ENCODE peak calls at places on chromosomes 3 and 15, in six cellular contexts. P is spleen, G is body of pancreas, F is tibial nerve, S is heart right ventricle, W is prostate gland. L is an unnamed sample.

GRCh38 chr3:179432451-179432850 is 18.8 kb downstream of the GNB4 start:
- DNase-seq in G (no peak), W (no peak), F (no peak), S (no peak), P (no peak), L (no peak)

GRCh38 chr15:89362203-89363101 is 27.8 kb upstream of the POLG start:
- DNase-seq in P (peak; percentile 59), F (no peak), G (no peak), W (no peak), S (no peak), L (no peak)

GRCh38 chr3:28982906-28983305 is 298.0 kb upstream of the RBMS3 start:
- DNase-seq in F (no peak), S (no peak), P (no peak), G (no peak), W (no peak), L (no peak)

GRCh38 chr3:130677310-130677709 is 69.3 kb downstream of the PIK3R4 start:
- DNase-seq in S (no peak), G (no peak), P (no peak), W (no peak), F (no peak), L (no peak)

GRCh38 chr3:94171954-94172353 is 109.1 kb downstream of the NSUN3 start:
- DNase-seq in S (no peak), G (no peak), P (no peak), W (no peak), F (no peak), L (no peak)

GRCh38 chr15:100885116-100885515 is 5.5 kb downstream of the ALDH1A3 start:
- DNase-seq in F (no peak), W (no peak), S (no peak), G (no peak), P (no peak), L (no peak)

GRCh38 chr15:59701880-59702279 is 12.8 kb upstream of the BNIP2 start:
- DNase-seq in G (no peak), W (no peak), S (no peak), P (no peak), F (no peak), L (no peak)

GRCh38 chr3:60792287-60792852 is 458.9 kb downstream of the FHIT start:
- DNase-seq in F (no peak), W (no peak), S (no peak), G (no peak), P (no peak), L (no peak)

GRCh38 chr3:45968706-45969105 is 25.4 kb downstream of the CXCR6 start:
- DNase-seq in P (no peak), G (no peak), F (no peak), W (no peak), S (no peak), L (no peak)

GRCh38 chr15:70767668-70768067 is 4.3 kb upstream of the UACA start:
- DNase-seq in G (no peak), F (no peak), P (no peak), W (no peak), S (no peak), L (no peak)

GRCh38 chr3:16455001-16455400 is 58.5 kb downstream of the RFTN1 start:
- DNase-seq in S (no peak), G (no peak), P (no peak), F (peak; percentile 42), W (no peak), L (no peak)

GRCh38 chr15:60614862-60615771 is 136.2 kb upstream of the ICE2 start:
- DNase-seq in P (no peak), S (no peak), W (peak; percentile 14), F (no peak), G (peak; percentile 18), L (no peak)

GRCh38 chr3:4776980-4777581 is 202.2 kb upstream of the BHLHE40 start:
- DNase-seq in F (peak; percentile 44), P (no peak), W (peak; percentile 57), S (no peak), G (peak; percentile 27), L (no peak)

GRCh38 chr3:172051310-172051956 is 12.1 kb downstream of the FNDC3B start:
- DNase-seq in W (no peak), P (no peak), G (no peak), S (no peak), F (no peak), L (no peak)

GRCh38 chr3:129654126-129654525 is 47.6 kb upstream of the PLXND1 start:
- DNase-seq in F (no peak), G (no peak), W (no peak), S (no peak), P (no peak), L (no peak)

GRCh38 chr3:102235679-102236078 is 199.1 kb upstream of the ZPLD1 start:
- DNase-seq in S (no peak), P (no peak), G (no peak), F (no peak), W (no peak), L (no peak)

GRCh38 chr3:188433526-188433855 is 279.5 kb downstream of the LPP start:
- DNase-seq in G (no peak), F (no peak), S (no peak), W (no peak), P (no peak), L (no peak)

GRCh38 chr3:42728056-42728455 is 25.5 kb upstream of the HHATL start:
- DNase-seq in W (no peak), G (no peak), F (no peak), P (peak; percentile 53), S (peak; percentile 66), L (no peak)

GRCh38 chr15:66578286-66578875 is 12.6 kb upstream of the LCTL start:
- DNase-seq in G (no peak), F (no peak), W (no peak), S (no peak), P (no peak), L (no peak)

GRCh38 chr3:117910820-117911524 is 1123.7 kb downstream of the IGSF11 start:
- DNase-seq in S (no peak), P (no peak), W (no peak), G (peak; percentile 50), F (no peak), L (no peak)
- H3K27ac ChIP-seq in S (no peak overlapping the region), P (no peak overlapping the region), W (no peak overlapping the region), G (no peak overlapping the region), F (no peak overlapping the region), L (no peak overlapping the region)

GRCh38 chr15:26632500-26632899 is 140.4 kb downstream of the GABRB3 start:
- DNase-seq in W (no peak), S (no peak), G (no peak), F (no peak), P (no peak), L (no peak)
- H3K9me3 ChIP-seq in W (no peaks in the 10 kb centered on the region), S (peaks cover 2% of the 10 kb centered on the region), G (no peaks in the 10 kb centered on the region), F (no peaks in the 10 kb centered on the region), P (peaks cover 18% of the 10 kb centered on the region), L (no peaks in the 10 kb centered on the region)

DNA sequence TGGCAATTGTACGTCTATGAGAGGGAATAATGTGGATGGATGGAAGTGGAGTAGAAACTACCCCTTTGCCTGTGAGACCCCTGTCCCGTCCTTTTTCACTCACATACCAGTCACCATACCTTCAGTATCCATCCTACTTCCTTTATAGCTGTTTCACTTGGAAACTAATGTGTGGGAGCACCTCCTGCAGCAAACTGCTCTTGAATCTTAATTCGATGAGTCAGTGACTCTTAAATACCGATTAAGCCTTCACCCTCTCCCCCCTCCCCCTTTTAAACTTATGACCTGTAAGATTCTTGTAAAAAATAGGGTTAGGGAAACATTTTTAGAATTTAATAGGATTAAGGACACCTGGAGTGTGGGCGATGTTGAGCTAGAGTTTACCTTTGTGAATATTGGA is 812 bp downstream of the SPRED1 start:
- DNase-seq in P (no peak), G (peak; percentile 17), W (peak; percentile 20), S (no peak), F (no peak), L (no peak)
- H3K27ac ChIP-seq in P (peak overlapping the region; percentile 94), G (peak overlapping the region; percentile 98), W (peak overlapping the region; percentile 93), S (peak overlapping the region; percentile 99), F (peak overlapping the region; percentile 99), L (peak overlapping the region; percentile 99)

GRCh38 chr15:22229971-22230815 is 149.9 kb downstream of the OR4M2 start:
- DNase-seq in S (no peak), G (no peak), W (no peak), P (peak; percentile 56), F (no peak), L (peak; percentile 19)
- H3K9me3 ChIP-seq in S (no peaks in the 10 kb centered on the region), G (no peaks in the 10 kb centered on the region), W (no peaks in the 10 kb centered on the region), P (no peaks in the 10 kb centered on the region), F (no peaks in the 10 kb centered on the region), L (peaks cover 4% of the 10 kb centered on the region)

DNA sequence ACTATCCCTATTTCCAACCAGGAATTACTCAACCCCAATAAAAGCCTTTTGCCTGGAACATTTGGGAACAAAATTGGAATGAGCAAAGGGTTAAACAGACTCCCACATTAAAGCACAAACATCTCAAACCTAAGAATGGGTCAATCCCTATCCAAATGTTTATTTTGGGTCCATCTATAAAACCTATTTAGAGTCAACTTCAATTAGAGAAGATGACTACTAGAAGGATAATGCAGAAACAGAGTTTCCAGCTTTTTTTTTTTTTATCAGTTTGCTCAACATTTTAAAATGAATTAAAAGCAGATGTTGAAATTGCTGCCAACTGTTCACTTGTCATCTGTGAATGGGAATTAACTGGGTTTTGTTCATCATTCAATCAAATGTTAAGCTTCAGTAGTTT is 4.1 kb upstream of the TBC1D23 start:
- DNase-seq in W (no peak), S (no peak), P (no peak), F (no peak), G (no peak), L (no peak)
- H3K27ac ChIP-seq in W (no peak overlapping the region), S (no peak overlapping the region), P (no peak overlapping the region), F (no peak overlapping the region), G (no peak overlapping the region), L (no peak overlapping the region)

L was measured in upper lobe of left lung.